ENCODE peak calls at places on chromosomes 1 and 21, in four cellular contexts. D is caudate nucleus; A is upper lobe of right lung; F is activated CD8-positive, alpha-beta T cell treated with anti-CD3 and anti-CD28 coated beads, Interleukin-2, amount 10 ng/mL, durations not matched to agents 7 days and 5 days. R is an unnamed sample.

GRCh38 chr1:3536796-3537195 is 74.5 kb downstream of the MEGF6 start:
- DNase-seq in A (no peak), D (no peak), F (no peak), R (no peak)

GRCh38 chr1:227883073-227883520 is 64.6 kb downstream of the WNT9A start:
- DNase-seq in F (peak), D (no peak), A (peak), R (no peak)

GRCh38 chr1:1356166-1356795 is 2.1 kb downstream of the MXRA8 start:
- DNase-seq in F (no peak), D (no peak), A (no peak), R (no peak)

GRCh38 chr1:219847215-219847855 is 81.0 kb downstream of the SLC30A10 start:
- DNase-seq in D (no peak), F (no peak), A (no peak), R (no peak)

GRCh38 chr1:118659646-118660045 is 328.5 kb downstream of the TBX15 start:
- DNase-seq in A (no peak), F (no peak), D (no peak), R (no peak)

GRCh38 chr1:151157067-151157531 is 650 bp downstream of the TNFAIP8L2 start:
- DNase-seq in D (no peak), A (peak), F (peak), R (no peak)

GRCh38 chr21:28334407-28334806 is 658.3 kb downstream of the LTN1 start:
- DNase-seq in A (no peak), D (no peak), F (no peak), R (no peak)

GRCh38 chr1:24286246-24287010 is 32.7 kb upstream of the GRHL3 start:
- DNase-seq in A (no peak), D (no peak), F (no peak), R (no peak)

GRCh38 chr1:92599184-92599583 is 112.5 kb upstream of the GFI1 start:
- DNase-seq in F (no peak), A (no peak), D (no peak), R (no peak)

GRCh38 chr1:87392241-87393192 is 63.8 kb downstream of the LMO4 start:
- DNase-seq in A (no peak), F (no peak), D (no peak), R (no peak)

GRCh38 chr1:40450491-40451237 is 388 bp downstream of the ZFP69B start:
- DNase-seq in D (no peak), A (no peak), F (peak), R (no peak)

R was measured in amniotic stem cell.